ENCODE peak calls at places on chromosomes 13 and 19, in seven cellular contexts. X is uterus, M is neural progenitor cell, R is heart right ventricle, G is thoracic aorta, F is astrocyte, I is GM23338. B is an unnamed sample.

GRCh38 chr19:35533822-35534521 is 716 bp downstream of the GAPDHS start:
- DNase-seq in R (peak), F (no peak), M (peak), G (no peak), X (no peak), I (peak), B (no peak)

GRCh38 chr19:32174386-32175113 is 170.9 kb upstream of the ZNF507 start:
- DNase-seq in X (no peak), M (no peak), R (no peak), I (no peak), G (no peak), F (no peak), B (no peak)

GRCh38 chr13:40381935-40382764 is 284.3 kb downstream of the FOXO1 start:
- DNase-seq in R (peak), I (no peak), M (no peak), G (no peak), X (no peak), F (no peak), B (no peak)

GRCh38 chr19:44777715-44778347 is at the start of gene CBLC:
- DNase-seq in R (no peak), M (peak), I (peak), F (no peak), G (no peak), X (no peak), B (no peak)

GRCh38 chr13:110566201-110566600 is 4.7 kb upstream of the RAB20 start:
- DNase-seq in X (no peak), G (no peak), F (no peak), I (no peak), R (no peak), M (no peak), B (no peak)

GRCh38 chr13:50319603-50320296 is 304.5 kb downstream of the KCNRG start:
- DNase-seq in F (peak), G (no peak), X (no peak), M (no peak), I (no peak), R (no peak), B (no peak)

GRCh38 chr13:23600100-23600499 is 29.9 kb downstream of the TNFRSF19 start:
- DNase-seq in I (no peak), G (no peak), X (no peak), F (no peak), M (no peak), R (no peak), B (no peak)

GRCh38 chr13:79525458-79525857 is 44.5 kb downstream of the NDFIP2 start:
- DNase-seq in I (no peak), F (no peak), G (no peak), R (no peak), M (no peak), X (no peak), B (no peak)

GRCh38 chr19:41233748-41234240 is 14.8 kb downstream of the AXL start:
- DNase-seq in M (no peak), I (no peak), R (no peak), F (no peak), X (no peak), G (no peak), B (no peak)

GRCh38 chr13:19862511-19863313 is 737 bp downstream of the ZMYM5 start:
- DNase-seq in F (no peak), M (peak), X (peak), G (no peak), I (peak), R (peak), B (peak)

GRCh38 chr19:17721821-17722220 is 2.5 kb downstream of the MAP1S start:
- DNase-seq in M (no peak), I (no peak), F (no peak), G (no peak), R (peak), X (no peak), B (no peak)

GRCh38 chr13:113935523-113935922 is 38.4 kb downstream of the C13orf46 start:
- DNase-seq in R (no peak), X (peak), I (no peak), G (no peak), F (no peak), M (peak), B (no peak)

GRCh38 chr19:42421591-42422031 is 5.6 kb downstream of the LIPE start:
- DNase-seq in M (no peak), R (peak), G (no peak), X (no peak), I (no peak), F (no peak), B (no peak)

GRCh38 chr13:52968074-52968700 is 60.4 kb upstream of the OLFM4 start:
- DNase-seq in R (peak), X (peak), M (peak), F (peak), I (peak), G (no peak), B (peak)

GRCh38 chr19:50519006-50519575 is 5.4 kb upstream of the ASPDH start:
- DNase-seq in M (no peak), I (no peak), X (no peak), R (no peak), G (no peak), F (no peak), B (no peak)

GRCh38 chr13:107881362-107881761 is 334.0 kb downstream of the LIG4 start:
- DNase-seq in F (peak), G (no peak), M (no peak), I (no peak), R (no peak), X (no peak), B (no peak)

GRCh38 chr13:44697058-44697457 is 120.9 kb upstream of the TSC22D1 start:
- DNase-seq in I (no peak), X (no peak), G (no peak), F (no peak), M (no peak), R (no peak), B (no peak)

GRCh38 chr19:906480-906879 is 6.5 kb downstream of the R3HDM4 start:
- DNase-seq in F (no peak), R (no peak), X (no peak), M (no peak), I (no peak), G (no peak), B (no peak)

GRCh38 chr13:76993021-76993420 is 1.1 kb downstream of the CLN5 start:
- DNase-seq in F (peak), G (no peak), I (no peak), R (no peak), X (no peak), M (no peak), B (no peak)

GRCh38 chr19:32268381-32268780 is 77.0 kb upstream of the ZNF507 start:
- DNase-seq in F (no peak), G (no peak), R (no peak), X (no peak), M (no peak), I (no peak), B (no peak)

GRCh38 chr13:22049384-22049783 is 378.5 kb downstream of the FGF9 start:
- DNase-seq in R (no peak), I (no peak), G (no peak), F (no peak), M (no peak), X (no peak), B (no peak)

GRCh38 chr13:36819811-36820140 is 754 bp downstream of the RFXAP start:
- DNase-seq in R (no peak), G (no peak), X (no peak), I (peak), M (peak), F (peak), B (peak)

GRCh38 chr13:109249780-109250528 is 536.4 kb downstream of the IRS2 start:
- DNase-seq in M (no peak), G (no peak), F (no peak), X (no peak), I (peak), R (no peak), B (no peak)

GRCh38 chr19:4914736-4915501 is 5.6 kb downstream of the UHRF1 start:
- DNase-seq in R (no peak), F (peak), X (no peak), M (no peak), I (no peak), G (no peak), B (no peak)

GRCh38 chr13:43196171-43196611 is 172.8 kb downstream of the DNAJC15 start:
- DNase-seq in I (no peak), X (peak), F (no peak), G (no peak), M (no peak), R (peak), B (no peak)

GRCh38 chr13:97269603-97270002 is 47.5 kb downstream of the MBNL2 start:
- DNase-seq in R (no peak), I (no peak), F (no peak), X (no peak), G (no peak), M (no peak), B (no peak)
- H3K27ac ChIP-seq in R (peak), I (no peak), F (no peak), X (peak), G (no peak), M (no peak), B (no peak)

DNA sequence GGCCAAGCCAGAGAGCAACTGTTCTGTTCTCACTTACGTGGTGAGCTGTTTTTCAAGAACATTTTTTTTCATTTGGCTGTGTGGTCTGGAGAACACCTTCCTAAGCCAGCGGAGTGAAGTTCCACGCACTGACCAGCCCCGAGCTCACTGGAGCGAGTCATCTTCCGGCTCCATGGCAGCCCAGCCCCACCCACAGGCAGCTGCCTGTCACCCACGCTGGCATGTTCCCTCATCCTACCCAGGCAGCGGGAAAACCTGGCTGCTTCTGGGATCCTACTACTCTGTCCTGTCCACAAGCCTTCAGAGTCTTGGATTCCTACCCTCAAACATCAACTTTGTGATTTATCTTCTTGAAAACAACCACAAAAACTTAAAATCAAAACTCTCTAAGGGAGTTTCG is 76.2 kb downstream of the GGACT start:
- DNase-seq in X (no peak), F (peak), M (no peak), I (no peak), R (no peak), G (no peak), B (no peak)
- H3K27ac ChIP-seq in X (no peak), F (no peak), M (no peak), I (no peak), R (no peak), G (no peak), B (no peak)

GRCh38 chr19:33291623-33292534 is 10.5 kb downstream of the CEBPA start:
- DNase-seq in X (no peak), R (no peak), I (no peak), F (no peak), M (no peak), G (no peak), B (no peak)
- H3K27ac ChIP-seq in X (no peak), R (no peak), I (no peak), F (no peak), M (no peak), G (no peak), B (no peak)

GRCh38 chr19:19033176-19033425 is 216 bp downstream of the SUGP2 start:
- DNase-seq in X (no peak), G (no peak), R (no peak), M (peak), I (no peak), F (no peak), B (no peak)
- H3K27ac ChIP-seq in X (peak), G (peak), R (peak), M (peak), I (peak), F (peak), B (peak)